ENCODE peak calls at places on chromosomes 16 and 17, in nine cellular contexts. U is ovary; K is activated CD4-positive, alpha-beta T cell treated with anti-CD3 and anti-CD28 coated beads, Interleukin-2, amount 50 U/mL, for 1 hour; E is fibroblast of the conjunctiva; L is GM12865; H is stimulated activated CD4-positive, alpha-beta T cell treated with anti-CD3 and anti-CD28 coated beads, TNF-alpha, amount 100 ng/mL, for 48 hours; A is HEK293T; Q is prostate gland; B is uterus. O is an unnamed sample.

GRCh38 chr17:83053779-83054451 is 25.5 kb upstream of the METRNL start:
- DNase-seq in U (peak), K (no peak), E (no peak), L (peak), H (no peak), A (no peak), Q (no peak), B (peak), O (peak)

GRCh38 chr16:84483882-84484565 is 20.4 kb downstream of the MEAK7 start:
- DNase-seq in U (no peak), K (no peak), E (no peak), L (no peak), H (no peak), A (no peak), Q (no peak), B (no peak), O (no peak)

GRCh38 chr17:62774338-62774737 is 33.8 kb downstream of the MARCHF10 start:
- DNase-seq in U (no peak), K (no peak), E (no peak), L (no peak), H (no peak), A (no peak), Q (no peak), B (no peak), O (no peak)

GRCh38 chr16:77289331-77289809 is 90.2 kb downstream of the SYCE1L start:
- DNase-seq in U (no peak), K (no peak), E (no peak), L (no peak), H (no peak), A (no peak), Q (no peak), B (no peak), O (no peak)

GRCh38 chr16:81723098-81723723 is 55.9 kb upstream of the PLCG2 start:
- DNase-seq in U (no peak), K (no peak), E (peak), L (peak), H (no peak), A (peak), Q (peak), B (peak), O (peak)

GRCh38 chr16:79691001-79691400 is 90.5 kb upstream of the MAF start:
- DNase-seq in U (no peak), K (no peak), E (no peak), L (no peak), H (no peak), A (no peak), Q (no peak), B (no peak), O (no peak)

GRCh38 chr17:39979865-39980401 is 674 bp upstream of the PSMD3 start:
- DNase-seq in U (no peak), K (no peak), E (no peak), L (peak), H (no peak), A (no peak), Q (no peak), B (peak), O (peak)

GRCh38 chr16:66434619-66435430 is 7.7 kb downstream of the BEAN1 start:
- DNase-seq in U (no peak), K (no peak), E (no peak), L (no peak), H (no peak), A (no peak), Q (no peak), B (no peak), O (no peak)

GRCh38 chr16:25106567-25107465 is 4.7 kb upstream of the LCMT1 start:
- DNase-seq in U (peak), K (peak), E (peak), L (peak), H (peak), A (peak), Q (peak), B (peak), O (peak)

GRCh38 chr17:44733753-44734152 is 25.0 kb upstream of the ADAM11 start:
- DNase-seq in U (no peak), K (no peak), E (no peak), L (no peak), H (no peak), A (peak), Q (no peak), B (no peak), O (no peak)

GRCh38 chr17:82230627-82231311 is 1.9 kb downstream of the SLC16A3 start:
- DNase-seq in U (peak), K (peak), E (peak), L (peak), H (peak), A (no peak), Q (no peak), B (peak), O (peak)

GRCh38 chr16:70746708-70747424 is 54.1 kb downstream of the VAC14 start:
- DNase-seq in U (peak), K (no peak), E (peak), L (peak), H (no peak), A (no peak), Q (peak), B (peak), O (no peak)

GRCh38 chr16:52597772-52598483 is 51.0 kb upstream of the TOX3 start:
- DNase-seq in U (no peak), K (no peak), E (no peak), L (no peak), H (no peak), A (no peak), Q (peak), B (no peak), O (no peak)

GRCh38 chr17:48883171-48883570 is 9.4 kb upstream of the ATP5MC1 start:
- DNase-seq in U (no peak), K (no peak), E (no peak), L (no peak), H (no peak), A (no peak), Q (no peak), B (no peak), O (no peak)

GRCh38 chr16:661184-661821 is 6.6 kb upstream of the RHOT2 start:
- DNase-seq in U (no peak), K (no peak), E (no peak), L (no peak), H (no peak), A (no peak), Q (no peak), B (no peak), O (no peak)

GRCh38 chr17:41496803-41497484 is 7.2 kb upstream of the KRT36 start:
- DNase-seq in U (no peak), K (peak), E (peak), L (peak), H (peak), A (peak), Q (peak), B (no peak), O (peak)

GRCh38 chr16:80971814-80972213 is 34.9 kb downstream of the CMC2 start:
- DNase-seq in U (no peak), K (no peak), E (no peak), L (peak), H (no peak), A (no peak), Q (no peak), B (no peak), O (no peak)

GRCh38 chr16:15899538-15900100 is 11.2 kb upstream of the CEP20 start:
- DNase-seq in U (no peak), K (no peak), E (no peak), L (peak), H (peak), A (no peak), Q (peak), B (no peak), O (peak)

GRCh38 chr17:69898606-69899005 is 176.4 kb upstream of the KCNJ16 start:
- DNase-seq in U (no peak), K (no peak), E (peak), L (no peak), H (no peak), A (no peak), Q (no peak), B (no peak), O (no peak)

GRCh38 chr17:51703364-51704341 is 443.3 kb downstream of the UTP18 start:
- DNase-seq in U (peak), K (no peak), E (peak), L (no peak), H (no peak), A (no peak), Q (peak), B (peak), O (no peak)

GRCh38 chr16:29665294-29666077 is 2.4 kb downstream of the SPN start:
- DNase-seq in U (no peak), K (no peak), E (no peak), L (no peak), H (no peak), A (no peak), Q (no peak), B (no peak), O (peak)

GRCh38 chr17:56305017-56305416 is 151.7 kb downstream of the ANKFN1 start:
- DNase-seq in U (no peak), K (no peak), E (no peak), L (no peak), H (no peak), A (no peak), Q (no peak), B (no peak), O (no peak)

GRCh38 chr16:8851761-8852403 is 16.9 kb downstream of the CARHSP1 start:
- DNase-seq in U (no peak), K (no peak), E (no peak), L (no peak), H (no peak), A (no peak), Q (no peak), B (no peak), O (no peak)

O was measured in activated naive CD4-positive, alpha-beta T cell treated with Interleukin-2 at 50 U/mL for 16 hours.